ENCODE peak calls at places on chromosomes 6 and 20, in four cellular contexts. F is uterus, T is fibroblast of lung, U is mammary epithelial cell. C is an unnamed sample. For H3K4me1, the result is how much of the 10 kb centered on the place peaks cover.

GRCh38 chr6:134590449-134590848 is 272.5 kb upstream of the SGK1 start:
- DNase-seq in F (no peak), T (peak), U (peak), C (peak)

GRCh38 chr6:28401172-28401571 is 1.6 kb upstream of the ZSCAN12 start:
- DNase-seq in F (no peak), T (peak), U (peak), C (peak)

GRCh38 chr6:52574709-52575489 is 2.0 kb downstream of the TRAM2 start:
- DNase-seq in F (no peak), T (peak), U (no peak), C (no peak)

GRCh38 chr6:168698923-168699322 is 257.9 kb downstream of the SMOC2 start:
- DNase-seq in F (no peak), T (no peak), U (no peak), C (no peak)

GRCh38 chr6:71139249-71139648 is 149.4 kb upstream of the OGFRL1 start:
- DNase-seq in F (no peak), T (peak), U (peak), C (peak)

GRCh38 chr6:163585932-163586437 is 171.5 kb downstream of the QKI start:
- DNase-seq in F (peak), T (peak), U (peak), C (peak)

GRCh38 chr20:11376998-11377397 is 540.7 kb upstream of the BTBD3 start:
- DNase-seq in F (no peak), T (peak), U (peak), C (peak)

GRCh38 chr6:32796848-32797776 is 19.7 kb downstream of the HLA-DOB start:
- DNase-seq in F (peak), T (peak), U (peak), C (peak)

GRCh38 chr6:105896052-105896820 is 189.9 kb upstream of the PRDM1 start:
- DNase-seq in F (no peak), T (no peak), U (no peak), C (no peak)

GRCh38 chr20:55882922-55883321 is 122.4 kb downstream of the CBLN4 start:
- DNase-seq in F (no peak), T (no peak), U (no peak), C (no peak)

DNA sequence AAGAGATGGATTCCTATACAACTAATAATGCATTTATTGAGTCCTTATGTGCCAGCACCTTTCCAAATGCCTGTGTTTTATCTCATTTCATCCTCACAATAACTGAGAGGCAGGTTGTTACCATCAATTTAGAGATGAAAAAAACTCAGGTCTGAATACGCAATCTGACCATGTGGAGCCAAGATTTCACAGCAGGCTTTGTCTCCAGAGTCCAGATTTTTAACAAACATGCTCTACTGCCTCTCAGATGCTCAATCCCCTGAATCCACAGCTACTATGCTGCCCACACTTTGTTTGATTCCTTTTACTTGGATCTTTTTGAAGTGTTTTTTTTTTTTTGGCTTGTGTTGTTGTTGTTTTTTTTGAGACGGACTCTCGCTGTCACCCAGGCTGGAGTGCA is 46.8 kb downstream of the B4GALT5 start:
- DNase-seq in F (no peak), T (no peak), U (no peak), C (no peak)
- H3K4me1 ChIP-seq in F (under half), T (under half), U (under half), C (under half)

DNA sequence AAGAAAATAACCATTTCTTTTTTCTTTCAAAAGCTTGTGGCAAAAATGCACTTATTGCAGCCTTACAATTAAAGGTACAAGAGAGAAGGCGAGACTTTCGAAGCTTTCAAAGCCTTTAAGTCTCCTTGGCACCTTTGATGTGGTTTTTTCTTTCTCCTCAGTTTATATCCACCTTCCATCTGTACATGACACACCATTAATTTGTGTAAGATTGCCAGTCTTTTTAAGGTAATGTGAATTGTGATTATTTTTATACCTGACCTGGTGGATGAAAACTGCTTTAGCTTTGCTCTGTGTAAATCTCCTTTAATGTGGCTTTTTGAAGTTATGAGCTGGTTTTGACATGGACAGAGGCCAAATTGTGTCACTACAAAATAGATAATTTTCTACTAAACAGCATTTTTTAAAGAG is 466.1 kb downstream of the CDKAL1 start:
- DNase-seq in F (no peak), T (no peak), U (no peak), C (no peak)
- H3K4me1 ChIP-seq in F (under half), T (under half), U (under half), C (under half)

GRCh38 chr20:35315199-35316020 is 23.2 kb upstream of the FAM83C start:
- DNase-seq in F (no peak), T (no peak), U (no peak), C (no peak)
- H3K4me1 ChIP-seq in F (under half), T (half or more), U (half or more), C (half or more)

DNA sequence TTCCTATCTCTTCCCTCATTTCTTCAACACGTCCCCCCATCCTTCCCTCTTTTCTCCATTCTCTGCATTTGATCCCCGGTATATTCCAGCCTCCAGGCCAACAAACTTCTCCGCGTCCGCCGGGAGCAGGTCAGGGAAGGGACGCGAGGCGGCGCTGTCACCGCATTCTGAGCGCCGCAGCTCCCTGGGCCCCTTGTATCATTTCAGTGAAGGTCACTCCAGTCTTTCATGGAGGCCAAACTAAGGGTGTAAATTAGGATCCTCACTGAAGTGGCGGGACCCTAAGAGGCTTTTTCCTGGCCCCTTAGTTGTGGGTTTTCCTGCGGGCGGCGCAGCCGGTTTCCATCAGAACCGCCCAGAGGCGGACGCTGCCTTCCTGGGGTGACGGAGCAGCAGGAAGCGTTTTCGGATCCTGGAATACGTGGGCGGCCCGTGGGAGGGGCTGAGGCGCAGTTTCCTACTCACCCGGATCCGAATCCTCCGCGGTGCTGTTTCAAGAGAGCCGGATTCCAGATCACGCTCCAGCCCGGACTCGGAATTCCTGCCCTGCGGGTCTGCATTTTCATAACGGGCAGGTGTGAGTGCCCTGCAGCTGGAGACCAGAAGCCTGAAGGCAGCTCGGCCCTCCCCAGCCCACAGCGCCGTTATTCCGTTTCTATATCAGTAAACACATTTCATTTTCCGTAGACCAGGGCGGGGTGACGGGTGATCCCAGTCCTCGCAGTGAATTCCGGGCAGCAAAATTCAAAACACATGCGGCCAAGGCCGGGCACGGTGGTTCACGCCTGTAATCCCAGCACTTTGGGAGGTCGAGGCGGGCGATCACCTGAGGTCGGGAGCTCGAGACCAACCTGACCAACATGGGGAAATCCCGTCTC is 3.6 kb upstream of the MICA start:
- DNase-seq in F (peak), T (peak), U (peak), C (peak)
- H3K4me1 ChIP-seq in F (under half), T (under half), U (under half), C (under half)

DNA sequence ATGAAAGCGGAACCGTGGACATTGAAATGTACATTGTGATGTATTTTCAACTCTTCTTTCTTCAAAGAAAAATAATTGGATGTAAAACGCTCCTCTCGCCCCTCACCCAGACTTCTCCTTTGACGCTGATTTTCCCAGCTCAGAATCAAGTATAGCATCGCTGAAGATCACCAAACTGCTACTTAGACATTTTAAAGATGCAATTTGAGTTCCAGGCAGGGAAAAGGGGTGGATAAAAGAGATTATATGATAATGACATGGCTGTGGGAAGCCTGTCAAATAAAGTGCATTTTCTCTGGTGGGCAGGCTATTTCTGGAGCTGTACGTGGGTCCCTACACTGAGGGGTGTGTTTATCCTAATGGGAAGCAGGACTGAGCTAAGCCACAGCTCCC is 240.4 kb downstream of the CDC5L start:
- DNase-seq in F (no peak), T (no peak), U (no peak), C (no peak)
- H3K4me1 ChIP-seq in F (under half), T (under half), U (under half), C (under half)

GRCh38 chr6:41957117-41957516 is 15.5 kb upstream of the CCND3 start:
- DNase-seq in F (no peak), T (no peak), U (no peak), C (no peak)
- H3K4me1 ChIP-seq in F (under half), T (under half), U (under half), C (under half)

GRCh38 chr6:44123544-44123943 is 3.7 kb downstream of the MRPL14 start:
- DNase-seq in F (no peak), T (no peak), U (no peak), C (no peak)
- H3K4me1 ChIP-seq in F (under half), T (under half), U (under half), C (under half)

GRCh38 chr6:137095093-137095492 is 50.3 kb upstream of the IL20RA start:
- DNase-seq in F (no peak), T (no peak), U (no peak), C (no peak)
- H3K4me1 ChIP-seq in F (under half), T (under half), U (under half), C (under half)

DNA sequence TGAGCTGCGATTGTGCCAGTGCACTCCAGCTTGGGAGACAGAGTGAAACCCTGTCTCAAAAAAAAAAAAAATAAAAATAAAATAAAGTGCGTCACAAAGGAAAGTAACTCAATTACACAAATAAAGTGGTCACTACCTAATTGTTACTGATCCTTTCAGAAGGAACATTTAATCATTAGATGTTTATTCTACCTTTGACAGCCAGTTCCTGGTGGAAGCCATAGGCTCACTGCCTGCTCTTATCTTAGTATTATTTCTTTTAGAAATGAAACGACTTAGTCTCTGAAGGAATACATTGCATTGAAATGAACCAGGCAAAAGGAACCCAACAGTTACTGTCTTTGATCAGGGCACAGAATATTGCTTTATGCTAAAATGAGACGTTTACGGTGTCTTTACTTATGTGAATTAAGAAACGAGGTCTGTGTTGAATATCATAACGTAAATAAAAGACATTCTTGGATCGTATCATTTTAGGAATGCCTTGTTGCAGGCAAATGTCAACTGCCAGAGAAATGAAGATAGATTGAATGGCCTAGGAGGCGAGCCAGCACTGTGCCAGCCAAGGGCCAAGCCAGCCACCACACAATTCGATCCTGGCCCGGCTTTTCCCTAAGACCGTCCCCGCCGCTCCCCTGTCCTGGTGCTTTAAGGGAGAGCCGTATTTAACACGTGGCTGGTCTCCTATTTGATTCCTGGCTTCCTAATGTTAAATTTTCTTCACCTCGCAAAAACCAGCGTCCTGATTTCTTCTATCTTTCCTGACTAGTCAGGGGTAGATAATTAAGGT is 136.7 kb upstream of the GMDS start:
- DNase-seq in F (no peak), T (no peak), U (no peak), C (no peak)
- H3K4me1 ChIP-seq in F (under half), T (under half), U (under half), C (under half)

C was measured in foreskin keratinocyte.